ENCODE peak calls at places on chromosomes 4 and X, in eight cellular contexts. R is tibial nerve, E is SJCRH30, Z is fibroblast of lung, D is cardiac muscle cell, T is GM23248, S is colonic mucosa, X is body of pancreas. B is an unnamed sample. For H3K27me3, the result is how much of the 10 kb centered on the place peaks cover.

GRCh38 chr4:137065306-137065705 is 467.0 kb downstream of the PCDH18 start:
- DNase-seq in R (no peak), E (no peak), Z (peak), D (peak), T (peak), S (no peak), X (no peak), B (no peak)

GRCh38 chr4:56424697-56425514 is 10.5 kb downstream of the PPAT start:
- DNase-seq in R (peak), E (no peak), Z (peak), D (peak), T (peak), S (peak), X (peak), B (peak)

GRCh38 chr4:106585920-106586349 is 217.4 kb upstream of the GIMD1 start:
- DNase-seq in R (no peak), E (no peak), Z (no peak), D (no peak), T (peak), S (no peak), X (no peak), B (no peak)

GRCh38 chrX:15471016-15471415 is 22.1 kb downstream of the PIR start:
- DNase-seq in R (peak), E (peak), Z (peak), D (peak), T (peak), S (peak), X (peak), B (peak)

GRCh38 chr4:88672987-88673386 is 24.6 kb downstream of the NAP1L5 start:
- DNase-seq in R (no peak), E (peak), Z (peak), D (peak), T (peak), S (no peak), X (peak), B (peak)

GRCh38 chr4:106738121-106738520 is 298.0 kb downstream of the DKK2 start:
- DNase-seq in R (no peak), E (no peak), Z (no peak), D (peak), T (no peak), S (no peak), X (no peak), B (no peak)

GRCh38 chr4:142416121-142416520 is 430.0 kb downstream of the INPP4B start:
- DNase-seq in R (no peak), E (peak), Z (peak), D (peak), T (peak), S (no peak), X (no peak), B (no peak)

GRCh38 chrX:24113161-24113560 is 36.4 kb upstream of the ZFX start:
- DNase-seq in R (no peak), E (no peak), Z (peak), D (no peak), T (peak), S (no peak), X (no peak), B (no peak)

GRCh38 chrX:10133980-10134676 is 22.6 kb upstream of the CLCN4 start:
- DNase-seq in R (no peak), E (no peak), Z (no peak), D (no peak), T (no peak), S (no peak), X (no peak), B (no peak)

GRCh38 chrX:110563276-110563675 is 204.6 kb downstream of the RTL9 start:
- DNase-seq in R (no peak), E (peak), Z (no peak), D (no peak), T (peak), S (no peak), X (no peak), B (no peak)

GRCh38 chr4:61201562-61202099 is 1.5 kb downstream of the ADGRL3 start:
- DNase-seq in R (no peak), E (peak), Z (peak), D (peak), T (no peak), S (no peak), X (no peak), B (no peak)

GRCh38 chr4:98639523-98639922 is 18.9 kb downstream of the TSPAN5 start:
- DNase-seq in R (no peak), E (no peak), Z (no peak), D (peak), T (peak), S (no peak), X (no peak), B (no peak)

GRCh38 chrX:39650883-39651282 is 446.9 kb downstream of the BCOR start:
- DNase-seq in R (no peak), E (no peak), Z (no peak), D (no peak), T (no peak), S (no peak), X (no peak), B (no peak)

GRCh38 chr4:10031663-10032590 is 10.6 kb upstream of the SLC2A9 start:
- DNase-seq in R (no peak), E (peak), Z (no peak), D (peak), T (no peak), S (no peak), X (peak), B (no peak)

GRCh38 chr4:76993787-76994641 is 44.5 kb downstream of the SEPTIN11 start:
- DNase-seq in R (no peak), E (peak), Z (no peak), D (no peak), T (no peak), S (no peak), X (peak), B (peak)

GRCh38 chr4:1385373-1386340 is 20.6 kb downstream of the NKX1-1 start:
- DNase-seq in R (no peak), E (no peak), Z (no peak), D (no peak), T (no peak), S (no peak), X (no peak), B (no peak)

GRCh38 chr4:1745165-1745564 is 23.8 kb downstream of the TACC3 start:
- DNase-seq in R (no peak), E (no peak), Z (no peak), D (no peak), T (no peak), S (no peak), X (no peak), B (no peak)

GRCh38 chrX:25004485-25005032 is 11.2 kb downstream of the ARX start:
- DNase-seq in R (no peak), E (no peak), Z (no peak), D (no peak), T (no peak), S (no peak), X (no peak), B (no peak)

GRCh38 chr4:143404555-143404954 is 67.9 kb downstream of the GAB1 start:
- DNase-seq in R (no peak), E (no peak), Z (no peak), D (no peak), T (no peak), S (no peak), X (no peak), B (no peak)

GRCh38 chrX:109889289-109890006 is 113.5 kb upstream of the TMEM164 start:
- DNase-seq in R (no peak), E (no peak), Z (peak), D (peak), T (peak), S (no peak), X (peak), B (no peak)

GRCh38 chr4:6840062-6840976 is 57.8 kb downstream of the KIAA0232 start:
- DNase-seq in R (no peak), E (peak), Z (peak), D (peak), T (peak), S (no peak), X (peak), B (no peak)

GRCh38 chr4:182231080-182231479 is 12.1 kb upstream of the TENM3 start:
- DNase-seq in R (no peak), E (no peak), Z (no peak), D (no peak), T (no peak), S (no peak), X (no peak), B (no peak)

GRCh38 chrX:154375156-154375504 is 696 bp upstream of the FLNA start:
- DNase-seq in R (no peak), E (no peak), Z (no peak), D (no peak), T (no peak), S (no peak), X (no peak), B (no peak)

GRCh38 chr4:84324850-84325249 is 174.2 kb downstream of the NKX6-1 start:
- DNase-seq in R (no peak), E (no peak), Z (no peak), D (no peak), T (no peak), S (no peak), X (no peak), B (no peak)

GRCh38 chr4:8103421-8103820 is 55.2 kb downstream of the ABLIM2 start:
- DNase-seq in R (no peak), E (no peak), Z (no peak), D (no peak), T (no peak), S (no peak), X (no peak), B (no peak)

GRCh38 chrX:10101269-10101668 is 55.5 kb upstream of the CLCN4 start:
- DNase-seq in R (no peak), E (no peak), Z (no peak), D (no peak), T (no peak), S (peak), X (peak), B (no peak)

GRCh38 chrX:46279214-46279924 is 265.9 kb downstream of the ZNF674 start:
- DNase-seq in R (no peak), E (no peak), Z (peak), D (peak), T (peak), S (no peak), X (no peak), B (no peak)

GRCh38 chr4:76388160-76388908 is 32.6 kb downstream of the CCDC158 start:
- DNase-seq in R (no peak), E (peak), Z (no peak), D (peak), T (no peak), S (no peak), X (no peak), B (no peak)

GRCh38 chrX:113906168-113906567 is 677.7 kb upstream of the HTR2C start:
- DNase-seq in R (no peak), E (no peak), Z (no peak), D (peak), T (no peak), S (no peak), X (no peak), B (no peak)

GRCh38 chrX:24495700-24496099 is 30.6 kb downstream of the PDK3 start:
- DNase-seq in R (no peak), E (no peak), Z (no peak), D (no peak), T (no peak), S (no peak), X (no peak), B (no peak)

GRCh38 chrX:35622601-35623000 is 175.5 kb upstream of the MAGEB16 start:
- DNase-seq in R (no peak), E (no peak), Z (no peak), D (no peak), T (no peak), S (no peak), X (no peak), B (no peak)

GRCh38 chr4:101787917-101788316 is 2.6 kb upstream of the BANK1 start:
- DNase-seq in R (no peak), E (no peak), Z (no peak), D (no peak), T (no peak), S (no peak), X (no peak), B (no peak)

GRCh38 chr4:91064157-91064853 is 937.1 kb downstream of the CCSER1 start:
- DNase-seq in R (no peak), E (peak), Z (peak), D (peak), T (no peak), S (no peak), X (peak), B (no peak)

GRCh38 chr4:1246901-1247810 is 1.8 kb downstream of the CTBP1 start:
- DNase-seq in R (no peak), E (peak), Z (no peak), D (no peak), T (peak), S (no peak), X (no peak), B (no peak)

GRCh38 chr4:74671074-74671698 is 123.1 kb downstream of the BTC start:
- DNase-seq in R (no peak), E (peak), Z (peak), D (peak), T (peak), S (peak), X (peak), B (peak)

GRCh38 chrX:106933538-106933961 is 13.3 kb downstream of the CLDN2 start:
- DNase-seq in R (no peak), E (no peak), Z (no peak), D (peak), T (no peak), S (peak), X (peak), B (no peak)

GRCh38 chr4:150586162-150586561 is 4.2 kb downstream of the MAB21L2 start:
- DNase-seq in R (no peak), E (no peak), Z (no peak), D (no peak), T (no peak), S (no peak), X (no peak), B (no peak)
- H3K27ac ChIP-seq in R (no peak), E (no peak), Z (no peak), D (no peak), T (no peak), S (no peak), X (no peak), B (no peak)

GRCh38 chrX:11444052-11444451 is 150.8 kb downstream of the AMELX start:
- DNase-seq in R (no peak), E (no peak), Z (no peak), D (no peak), T (no peak), S (no peak), X (no peak), B (no peak)
- H3K27me3 ChIP-seq in R (under half), E (under half), Z (under half), D (under half), T (under half), S (under half), X (under half), B (under half)

GRCh38 chrX:150605603-150606002 is 37.2 kb downstream of the MTM1 start:
- DNase-seq in R (no peak), E (no peak), Z (no peak), D (no peak), T (no peak), S (peak), X (no peak), B (no peak)
- H3K27ac ChIP-seq in R (no peak), E (no peak), Z (no peak), D (no peak), T (no peak), S (no peak), X (no peak), B (no peak)

GRCh38 chrX:79366888-79367749 is at the start of gene ITM2A:
- DNase-seq in R (peak), E (no peak), Z (no peak), D (peak), T (no peak), S (peak), X (peak), B (peak)

GRCh38 chrX:79366556-79366887 is 612 bp downstream of the ITM2A start:
- DNase-seq in R (peak), E (no peak), Z (no peak), D (no peak), T (no peak), S (no peak), X (no peak), B (no peak)

GRCh38 chrX:79365591-79365990 is 1.5 kb downstream of the ITM2A start:
- DNase-seq in R (no peak), E (no peak), Z (no peak), D (no peak), T (no peak), S (no peak), X (no peak), B (no peak)

GRCh38 chrX:79364306-79364705 is 2.8 kb downstream of the ITM2A start:
- DNase-seq in R (no peak), E (no peak), Z (no peak), D (no peak), T (no peak), S (no peak), X (no peak), B (no peak)

DNA sequence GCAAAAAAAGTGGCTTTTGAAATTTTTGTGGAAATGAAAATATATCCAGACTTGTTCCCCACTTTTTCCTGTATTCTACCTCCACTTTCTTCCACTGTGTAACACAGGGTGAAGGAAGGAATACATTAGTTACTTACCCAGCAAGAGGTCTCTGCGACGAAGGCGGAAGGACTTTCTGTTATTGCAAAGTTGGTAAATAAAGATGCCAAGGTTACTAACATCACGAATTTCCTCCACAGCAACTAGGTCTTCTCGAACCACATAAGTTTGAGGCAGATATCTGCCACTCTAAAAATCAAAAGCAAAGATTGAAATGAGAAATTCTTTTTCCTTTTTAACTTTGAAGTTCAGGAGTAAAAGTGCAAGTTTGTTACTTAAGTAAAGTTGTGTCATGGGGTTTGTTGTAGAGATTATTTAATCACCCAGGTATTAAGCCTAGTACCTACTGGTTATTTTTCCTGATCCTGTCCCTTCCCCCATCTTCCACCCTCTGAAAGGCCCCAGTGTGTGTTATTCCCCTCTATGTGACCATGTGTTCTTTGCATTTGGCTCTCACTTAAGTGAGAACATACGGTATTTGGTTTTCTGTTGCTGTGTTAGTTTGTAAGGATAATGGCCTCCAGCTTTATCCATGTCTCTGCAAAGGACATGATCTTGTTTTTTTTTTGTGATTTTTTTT is 5.8 kb downstream of the ITM2A start:
- DNase-seq in R (no peak), E (no peak), Z (no peak), D (no peak), T (no peak), S (no peak), X (no peak), B (no peak)
- H3K27me3 ChIP-seq in R (under half), E (under half), Z (under half), D (under half), T (under half), S (under half), X (under half), B (under half)

GRCh38 chr4:118752551-118752950 is 67.4 kb downstream of the METTL14 start:
- DNase-seq in R (no peak), E (no peak), Z (no peak), D (peak), T (peak), S (no peak), X (no peak), B (no peak)
- H3K27ac ChIP-seq in R (no peak), E (peak), Z (no peak), D (no peak), T (peak), S (no peak), X (peak), B (no peak)

DNA sequence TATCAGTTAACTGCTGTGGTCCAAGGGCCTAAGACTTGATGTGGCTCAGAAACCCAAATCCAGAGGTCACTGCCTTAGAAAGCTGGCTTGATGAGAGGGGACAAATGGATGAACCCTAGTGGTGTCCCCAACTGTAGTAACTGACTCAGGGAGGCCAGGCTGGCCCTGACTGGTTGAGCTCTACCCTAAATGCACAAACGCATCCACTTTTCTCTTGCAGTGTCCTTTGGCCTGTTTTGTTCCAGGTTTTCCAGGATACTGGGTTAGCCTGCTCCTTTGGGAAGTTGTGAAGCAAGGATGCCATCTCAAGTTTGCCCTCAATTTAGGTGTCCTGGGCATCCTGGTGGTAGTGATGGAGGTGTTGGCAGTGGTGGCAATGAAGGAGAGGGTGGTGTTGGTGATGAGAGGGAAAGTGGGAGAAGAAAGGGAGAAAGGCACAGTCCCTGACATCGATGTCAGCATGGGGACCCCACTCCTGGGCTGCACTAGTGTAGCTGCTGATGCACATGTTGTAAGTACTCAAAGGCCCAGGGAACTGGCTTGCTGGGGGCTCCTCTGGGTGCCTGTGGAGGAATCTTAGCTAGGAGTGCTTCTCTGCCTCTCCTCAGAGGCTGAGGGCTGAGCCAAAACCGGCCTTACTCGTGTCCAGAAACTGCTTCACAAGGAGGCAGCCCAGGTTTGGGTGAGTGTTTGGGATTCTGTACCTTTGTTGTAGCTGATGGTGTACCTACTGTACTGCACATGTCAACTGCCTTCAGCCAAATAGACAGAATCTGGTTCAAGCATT is 2.9 kb upstream of the HAND2 start:
- DNase-seq in R (no peak), E (no peak), Z (no peak), D (no peak), T (no peak), S (no peak), X (no peak), B (no peak)
- H3K27me3 ChIP-seq in R (under half), E (under half), Z (half or more), D (under half), T (under half), S (half or more), X (under half), B (half or more)